ENCODE peak calls at places on chromosomes 2 and 18, in seven cellular contexts. D is stimulated activated naive CD4-positive, alpha-beta T cell; U is A549; R is HuH-7.5; N is NCI-H345; S is right cardiac atrium; W is GM06990. X is an unnamed sample.
A peak's percentile ranks its signal among the peaks of the same experiment; 100 is the strongest.

GRCh38 chr2:227366861-227367800 is 12.0 kb downstream of the TM4SF20 start:
- DNase-seq in D (no peak), U (peak; percentile 92), R (no peak), N (no peak), S (peak; percentile 71), W (no peak), X (no peak)

GRCh38 chr2:164954954-164955701 is at the start of gene SLC38A11:
- DNase-seq in D (no peak), U (no peak), R (no peak), N (no peak), S (peak; percentile 60), W (no peak), X (peak; percentile 22)

GRCh38 chr2:127638361-127639110 is 7.4 kb upstream of the GPR17 start:
- DNase-seq in D (no peak), U (no peak), R (no peak), N (no peak), S (peak; percentile 72), W (no peak), X (no peak)

GRCh38 chr18:13372405-13372995 is 153.9 kb downstream of the LDLRAD4 start:
- DNase-seq in D (no peak), U (no peak), R (no peak), N (no peak), S (no peak), W (no peak), X (no peak)

GRCh38 chr2:239805043-239805329 is 220.2 kb downstream of the NDUFA10 start:
- DNase-seq in D (no peak), U (no peak), R (no peak), N (no peak), S (no peak), W (no peak), X (no peak)

GRCh38 chr2:86211796-86212188 is 12.5 kb downstream of the MRPL35 start:
- DNase-seq in D (no peak), U (no peak), R (no peak), N (no peak), S (no peak), W (no peak), X (no peak)

GRCh38 chr2:122755281-122755780 is 999.9 kb downstream of the TSN start:
- DNase-seq in D (no peak), U (no peak), R (no peak), N (no peak), S (no peak), W (no peak), X (no peak)

GRCh38 chr2:119242276-119243119 is 18.9 kb downstream of the STEAP3 start:
- DNase-seq in D (no peak), U (no peak), R (no peak), N (peak; percentile 87), S (no peak), W (no peak), X (no peak)

GRCh38 chr2:3487931-3488554 is 31.3 kb downstream of the ADI1 start:
- DNase-seq in D (no peak), U (no peak), R (no peak), N (no peak), S (no peak), W (no peak), X (no peak)

GRCh38 chr2:26807788-26808460 is 22.1 kb downstream of the CENPA start:
- DNase-seq in D (no peak), U (no peak), R (no peak), N (no peak), S (no peak), W (no peak), X (no peak)

GRCh38 chr2:47230418-47230817 is 75.3 kb upstream of the STPG4 start:
- DNase-seq in D (no peak), U (no peak), R (no peak), N (no peak), S (peak; percentile 85), W (no peak), X (peak; percentile 38)

GRCh38 chr2:25808006-25808383 is 70.3 kb downstream of the ASXL2 start:
- DNase-seq in D (no peak), U (no peak), R (no peak), N (no peak), S (no peak), W (no peak), X (no peak)

GRCh38 chr2:54394392-54394791 is 61.7 kb upstream of the SPTBN1 start:
- DNase-seq in D (no peak), U (no peak), R (no peak), N (no peak), S (no peak), W (no peak), X (no peak)

GRCh38 chr2:43648979-43649701 is 12.1 kb downstream of the PLEKHH2 start:
- DNase-seq in D (no peak), U (no peak), R (no peak), N (no peak), S (no peak), W (no peak), X (no peak)

GRCh38 chr2:205681836-205682238 is 464 bp upstream of the NRP2 start:
- DNase-seq in D (no peak), U (no peak), R (no peak), N (peak; percentile 37), S (peak; percentile 67), W (peak; percentile 48), X (no peak)

GRCh38 chr2:241390301-241391206 is 34.5 kb downstream of the FARP2 start:
- DNase-seq in D (no peak), U (no peak), R (no peak), N (no peak), S (no peak), W (no peak), X (no peak)

GRCh38 chr2:239927424-239927981 is 97.6 kb downstream of the NDUFA10 start:
- DNase-seq in D (no peak), U (peak; percentile 89), R (peak; percentile 35), N (no peak), S (peak; percentile 72), W (no peak), X (no peak)

GRCh38 chr2:194203898-194204297 is 1453.1 kb upstream of the SLC39A10 start:
- DNase-seq in D (no peak), U (peak; percentile 3), R (no peak), N (no peak), S (no peak), W (no peak), X (no peak)

GRCh38 chr2:186099772-186100171 is 361.2 kb downstream of the FSIP2 start:
- DNase-seq in D (no peak), U (no peak), R (no peak), N (no peak), S (no peak), W (no peak), X (no peak)

GRCh38 chr18:41752826-41753225 is 202.2 kb upstream of the PIK3C3 start:
- DNase-seq in D (no peak), U (no peak), R (no peak), N (no peak), S (no peak), W (no peak), X (no peak)

GRCh38 chr18:50315100-50315871 is 27.8 kb upstream of the CXXC1 start:
- DNase-seq in D (no peak), U (no peak), R (no peak), N (no peak), S (no peak), W (peak; percentile 69), X (no peak)

GRCh38 chr2:96108578-96109561 is 7.5 kb downstream of the ADRA2B start:
- DNase-seq in D (no peak), U (no peak), R (no peak), N (no peak), S (peak; percentile 68), W (no peak), X (no peak)

GRCh38 chr18:45792551-45793294 is 32.8 kb upstream of the SIGLEC15 start:
- DNase-seq in D (no peak), U (no peak), R (no peak), N (no peak), S (no peak), W (no peak), X (no peak)

GRCh38 chr2:24365051-24365450 is 4.7 kb upstream of the ITSN2 start:
- DNase-seq in D (no peak), U (peak; percentile 55), R (no peak), N (no peak), S (peak; percentile 95), W (peak; percentile 63), X (peak; percentile 86)

GRCh38 chr2:230866704-230867561 is 2.2 kb downstream of the ITM2C start:
- DNase-seq in D (peak; percentile 67), U (no peak), R (no peak), N (peak; percentile 70), S (peak; percentile 68), W (no peak), X (peak; percentile 84)

GRCh38 chr18:25349131-25349925 is 2.6 kb downstream of the ZNF521 start:
- DNase-seq in D (no peak), U (no peak), R (no peak), N (no peak), S (peak; percentile 77), W (no peak), X (peak; percentile 10)

GRCh38 chr2:3482363-3482821 is 36.9 kb downstream of the ADI1 start:
- DNase-seq in D (no peak), U (no peak), R (no peak), N (no peak), S (peak; percentile 51), W (no peak), X (no peak)

GRCh38 chr2:28356095-28356911 is 36.4 kb upstream of the FOSL2 start:
- DNase-seq in D (peak; percentile 4), U (peak; percentile 38), R (no peak), N (peak; percentile 49), S (peak; percentile 98), W (no peak), X (peak; percentile 89)

GRCh38 chr2:12070581-12070980 is 324.1 kb downstream of the LPIN1 start:
- DNase-seq in D (no peak), U (no peak), R (no peak), N (no peak), S (no peak), W (no peak), X (no peak)

GRCh38 chr2:69164379-69164778 is 151.4 kb downstream of the ANTXR1 start:
- DNase-seq in D (no peak), U (no peak), R (no peak), N (no peak), S (no peak), W (no peak), X (no peak)

GRCh38 chr2:111927723-111928122 is 29.3 kb downstream of the MERTK start:
- DNase-seq in D (no peak), U (no peak), R (no peak), N (no peak), S (no peak), W (no peak), X (no peak)

GRCh38 chr2:99662761-99663341 is 173.0 kb upstream of the REV1 start:
- DNase-seq in D (no peak), U (no peak), R (no peak), N (peak; percentile 31), S (peak; percentile 66), W (no peak), X (no peak)

GRCh38 chr2:69493268-69493667 is 56.0 kb upstream of the NFU1 start:
- DNase-seq in D (no peak), U (no peak), R (no peak), N (peak; percentile 78), S (peak; percentile 61), W (no peak), X (peak; percentile 23)

GRCh38 chr2:20521682-20522189 is 74.9 kb downstream of the RHOB start:
- DNase-seq in D (no peak), U (no peak), R (no peak), N (no peak), S (peak; percentile 28), W (no peak), X (no peak)

GRCh38 chr2:28683100-28683706 is 68.4 kb upstream of the PPP1CB start:
- DNase-seq in D (no peak), U (peak; percentile 52), R (no peak), N (peak; percentile 84), S (peak; percentile 94), W (no peak), X (peak; percentile 72)

GRCh38 chr2:111172666-111173065 is 52.0 kb downstream of the BCL2L11 start:
- DNase-seq in D (no peak), U (no peak), R (no peak), N (no peak), S (no peak), W (no peak), X (no peak)

GRCh38 chr2:118300807-118301206 is 212.5 kb downstream of the INSIG2 start:
- DNase-seq in D (no peak), U (no peak), R (no peak), N (no peak), S (no peak), W (no peak), X (no peak)

GRCh38 chr2:114022360-114023085 is 132.6 kb downstream of the ACTR3 start:
- DNase-seq in D (no peak), U (peak; percentile 43), R (no peak), N (no peak), S (no peak), W (no peak), X (no peak)

X was measured in transverse colon.